ENCODE peak calls at places on chromosomes 12 and 14, in four cellular contexts. P, F, B and Q are unnamed samples.

GRCh38 chr12:83985068-83985467 is 927.5 kb downstream of the SLC6A15 start:
- DNase-seq in P (no peak), F (no peak), B (no peak), Q (no peak)

GRCh38 chr14:25111061-25111601 is 61.2 kb upstream of the STXBP6 start:
- DNase-seq in P (no peak), F (no peak), B (no peak), Q (peak)

GRCh38 chr12:46933947-46934346 is 108.2 kb upstream of the SLC38A4 start:
- DNase-seq in P (peak), F (no peak), B (no peak), Q (peak)

GRCh38 chr14:32491413-32492016 is 162.4 kb downstream of the AKAP6 start:
- DNase-seq in P (no peak), F (no peak), B (no peak), Q (no peak)

GRCh38 chr14:70771781-70772212 is 37.5 kb downstream of the MAP3K9 start:
- DNase-seq in P (no peak), F (no peak), B (no peak), Q (no peak)

GRCh38 chr14:101840649-101841365 is 79.3 kb downstream of the PPP2R5C start:
- DNase-seq in P (no peak), F (no peak), B (no peak), Q (no peak)

GRCh38 chr14:78933948-78934524 is 763.9 kb downstream of the NRXN3 start:
- DNase-seq in P (no peak), F (no peak), B (no peak), Q (peak)

GRCh38 chr12:54033106-54033979 is 493 bp downstream of the HOXC5 start:
- DNase-seq in P (no peak), F (no peak), B (no peak), Q (no peak)

GRCh38 chr14:92883066-92883465 is 39.9 kb upstream of the CHGA start:
- DNase-seq in P (no peak), F (no peak), B (no peak), Q (no peak)

GRCh38 chr12:12612403-12612802 is 727 bp downstream of the CREBL2 start:
- DNase-seq in P (peak), F (no peak), B (no peak), Q (no peak)

GRCh38 chr12:98725481-98726247 is 80.6 kb downstream of the APAF1 start:
- DNase-seq in P (peak), F (peak), B (peak), Q (peak)

GRCh38 chr14:57389646-57390036 is 745 bp upstream of the NAA30 start:
- DNase-seq in P (no peak), F (no peak), B (no peak), Q (no peak)

GRCh38 chr12:50699940-50700339 is 64.0 kb upstream of the ATF1 start:
- DNase-seq in P (peak), F (no peak), B (no peak), Q (no peak)

GRCh38 chr12:113935459-113935858 is 30.7 kb downstream of the RBM19 start:
- DNase-seq in P (no peak), F (no peak), B (no peak), Q (no peak)

GRCh38 chr12:46160081-46160980 is 108.5 kb downstream of the SLC38A1 start:
- DNase-seq in P (no peak), F (no peak), B (no peak), Q (no peak)

GRCh38 chr12:28130625-28131598 is 59.3 kb upstream of the CCDC91 start:
- DNase-seq in P (no peak), F (no peak), B (no peak), Q (no peak)

GRCh38 chr12:113270709-113271009 is 49.4 kb downstream of the TPCN1 start:
- DNase-seq in P (no peak), F (no peak), B (no peak), Q (no peak)

GRCh38 chr14:67971627-67972625 is 152.3 kb downstream of the RAD51B start:
- DNase-seq in P (no peak), F (no peak), B (no peak), Q (no peak)

GRCh38 chr14:54447231-54447692 is 6.1 kb upstream of the CNIH1 start:
- DNase-seq in P (no peak), F (no peak), B (no peak), Q (no peak)